ENCODE peak calls at places on chromosome 21, in four cellular contexts. U is substantia nigra; T is CD4-positive, CD25-positive, alpha-beta regulatory T cell; C is right atrium auricular region. G is an unnamed sample.

GRCh38 chr21:18477059-18477458 is 73.5 kb upstream of the TMPRSS15 start:
- DNase-seq in U (no peak), T (no peak), C (no peak), G (no peak)

GRCh38 chr21:18617291-18617690 is 213.7 kb upstream of the TMPRSS15 start:
- DNase-seq in U (no peak), T (no peak), C (no peak), G (no peak)

GRCh38 chr21:35072960-35073359 is 23.9 kb upstream of the RUNX1 start:
- DNase-seq in U (no peak), T (no peak), C (no peak), G (peak)

GRCh38 chr21:31201548-31201947 is 142.5 kb downstream of the TIAM1 start:
- DNase-seq in U (no peak), T (no peak), C (peak), G (no peak)

GRCh38 chr21:33587792-33588484 is 546 bp downstream of the DONSON start:
- DNase-seq in U (peak), T (no peak), C (no peak), G (peak)

GRCh38 chr21:16059981-16060380 is 330.2 kb downstream of the USP25 start:
- DNase-seq in U (no peak), T (no peak), C (no peak), G (no peak)

GRCh38 chr21:33201945-33202344 is 27.8 kb upstream of the IFNAR2 start:
- DNase-seq in U (no peak), T (no peak), C (no peak), G (no peak)

GRCh38 chr21:25350056-25350455 is 257.2 kb downstream of the MRPL39 start:
- DNase-seq in U (no peak), T (no peak), C (no peak), G (no peak)

GRCh38 chr21:43659136-43660000 is at the start of the genes HSF2BP and RRP1B:
- DNase-seq in U (peak), T (peak), C (peak), G (peak)

GRCh38 chr21:31136891-31137290 is 98.6 kb upstream of the KRTAP19-8 start:
- DNase-seq in U (peak), T (no peak), C (no peak), G (no peak)

GRCh38 chr21:32548978-32549377 is 36.3 kb downstream of the TCP10L start:
- DNase-seq in U (no peak), T (no peak), C (no peak), G (no peak)

GRCh38 chr21:36156815-36157670 is at the start of gene DOP1B:
- DNase-seq in U (no peak), T (no peak), C (no peak), G (no peak)

GRCh38 chr21:26941436-26941835 is 25.5 kb downstream of the ADAMTS5 start:
- DNase-seq in U (no peak), T (no peak), C (no peak), G (no peak)

GRCh38 chr21:32423320-32423719 is 10.8 kb downstream of the EVA1C start:
- DNase-seq in U (no peak), T (no peak), C (no peak), G (no peak)

GRCh38 chr21:36859744-36860501 is 106.5 kb downstream of the HLCS start:
- DNase-seq in U (no peak), T (peak), C (peak), G (peak)

GRCh38 chr21:10273196-10273595 is 248.2 kb upstream of the TPTE start:
- DNase-seq in U (no peak), T (no peak), C (no peak), G (no peak)

GRCh38 chr21:34995979-34996303 is 53.2 kb downstream of the RUNX1 start:
- DNase-seq in U (no peak), T (no peak), C (no peak), G (no peak)

GRCh38 chr21:36199021-36199420 is 42.4 kb downstream of the DOP1B start:
- DNase-seq in U (no peak), T (no peak), C (no peak), G (no peak)

GRCh38 chr21:43694437-43695079 is 24.4 kb upstream of the PDXK start:
- DNase-seq in U (no peak), T (no peak), C (no peak), G (no peak)

GRCh38 chr21:36508948-36509347 is 29.0 kb upstream of the CLDN14 start:
- DNase-seq in U (no peak), T (no peak), C (no peak), G (no peak)

GRCh38 chr21:15212214-15212613 is 147.4 kb upstream of the NRIP1 start:
- DNase-seq in U (no peak), T (no peak), C (no peak), G (no peak)

GRCh38 chr21:36104306-36105300 is 30.3 kb upstream of the CBR3 start:
- DNase-seq in U (peak), T (peak), C (no peak), G (peak)

GRCh38 chr21:34814529-34814951 is 145.7 kb downstream of the CLIC6 start:
- DNase-seq in U (no peak), T (no peak), C (no peak), G (no peak)

GRCh38 chr21:35326677-35327076 is 277.6 kb upstream of the RUNX1 start:
- DNase-seq in U (no peak), T (no peak), C (no peak), G (no peak)

GRCh38 chr21:16535100-16535418 is 805.3 kb downstream of the USP25 start:
- DNase-seq in U (peak), T (no peak), C (peak), G (peak)

GRCh38 chr21:14523234-14523633 is 22.9 kb downstream of the SAMSN1 start:
- DNase-seq in U (no peak), T (no peak), C (no peak), G (no peak)

GRCh38 chr21:36159356-36159921 is 2.8 kb downstream of the DOP1B start:
- DNase-seq in U (no peak), T (no peak), C (no peak), G (no peak)

GRCh38 chr21:14875704-14876364 is 189.0 kb downstream of the NRIP1 start:
- DNase-seq in U (no peak), T (no peak), C (no peak), G (no peak)

GRCh38 chr21:31720330-31720729 is 11.6 kb downstream of the SCAF4 start:
- DNase-seq in U (no peak), T (no peak), C (no peak), G (no peak)

GRCh38 chr21:15552914-15553491 is 176.8 kb upstream of the USP25 start:
- DNase-seq in U (no peak), T (peak), C (no peak), G (no peak)

GRCh38 chr21:36522174-36522810 is 42.4 kb upstream of the CLDN14 start:
- DNase-seq in U (no peak), T (no peak), C (no peak), G (no peak)

GRCh38 chr21:36818051-36818450 is 119.1 kb downstream of the SIM2 start:
- DNase-seq in U (no peak), T (no peak), C (peak), G (no peak)

GRCh38 chr21:15749868-15750174 is 20.0 kb downstream of the USP25 start:
- DNase-seq in U (no peak), T (no peak), C (no peak), G (no peak)

GRCh38 chr21:43916691-43917514 is 51.9 kb downstream of the AGPAT3 start:
- DNase-seq in U (no peak), T (peak), C (no peak), G (no peak)

GRCh38 chr21:39669976-39670671 is 57.4 kb downstream of the B3GALT5 start:
- DNase-seq in U (no peak), T (no peak), C (no peak), G (no peak)
- H3K27ac ChIP-seq in U (no peak), T (no peak), C (no peak), G (no peak)

GRCh38 chr21:45504516-45505415 is 37.5 kb downstream of the SLC19A1 start:
- DNase-seq in U (no peak), T (no peak), C (no peak), G (no peak)
- H3K27ac ChIP-seq in U (no peak), T (no peak), C (no peak), G (no peak)

GRCh38 chr21:37914211-37914900 is 1.9 kb downstream of the KCNJ6 start:
- DNase-seq in U (no peak), T (no peak), C (no peak), G (peak)

GRCh38 chr21:37915516-37915915 is 741 bp downstream of the KCNJ6 start:
- DNase-seq in U (no peak), T (no peak), C (no peak), G (no peak)

GRCh38 chr21:37917612-37918011 is 1.4 kb upstream of the KCNJ6 start:
- DNase-seq in U (no peak), T (no peak), C (no peak), G (no peak)

GRCh38 chr21:37915941-37916794 is at the start of gene KCNJ6:
- DNase-seq in U (peak), T (no peak), C (no peak), G (no peak)

GRCh38 chr21:37916795-37917142 is 512 bp upstream of the KCNJ6 start:
- DNase-seq in U (no peak), T (no peak), C (no peak), G (no peak)
- H3K27ac ChIP-seq in U (no peak), T (no peak), C (no peak), G (no peak)

GRCh38 chr21:41667136-41667535 is 99.7 kb downstream of the RIPK4 start:
- DNase-seq in U (no peak), T (no peak), C (no peak), G (no peak)
- H3K27ac ChIP-seq in U (no peak), T (no peak), C (no peak), G (no peak)

DNA sequence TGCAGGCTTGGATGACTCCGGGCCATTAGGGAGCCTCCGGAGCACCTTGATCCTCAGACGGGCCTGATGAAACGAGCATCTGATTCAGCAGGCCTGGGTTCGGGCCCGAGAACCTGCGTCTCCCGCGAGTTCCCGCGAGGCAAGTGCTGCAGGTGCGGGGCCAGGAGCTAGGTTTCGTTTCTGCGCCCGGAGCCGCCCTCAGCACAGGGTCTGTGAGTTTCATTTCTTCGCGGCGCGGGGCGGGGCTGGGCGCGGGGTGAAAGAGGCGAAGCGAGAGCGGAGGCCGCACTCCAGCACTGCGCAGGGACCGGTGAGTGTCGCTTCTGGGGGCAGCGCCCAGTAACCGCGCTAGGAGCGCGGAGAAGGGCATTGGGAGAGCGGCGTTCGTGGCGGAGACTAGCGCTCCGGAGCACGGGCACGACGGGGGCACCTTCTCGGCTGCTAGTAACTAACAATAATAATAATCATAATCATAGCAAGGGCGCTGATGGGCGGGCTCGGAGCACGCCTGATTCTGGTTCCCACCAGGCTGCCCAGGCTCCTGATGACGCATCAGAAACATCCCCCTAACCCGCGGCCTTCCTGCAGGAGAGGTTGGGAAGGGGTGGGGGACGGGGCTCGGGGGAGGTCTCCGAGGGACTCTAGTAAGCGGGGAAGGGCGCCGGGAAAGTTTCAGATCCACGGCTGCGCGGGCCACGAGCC is at the start of gene MX1:
- DNase-seq in U (no peak), T (peak), C (peak), G (peak)
- H3K27ac ChIP-seq in U (peak), T (peak), C (peak), G (peak)

GRCh38 chr21:42405064-42406059 is 1.7 kb downstream of the UBASH3A start:
- DNase-seq in U (no peak), T (no peak), C (no peak), G (no peak)
- H3K27ac ChIP-seq in U (no peak), T (peak), C (no peak), G (no peak)

DNA sequence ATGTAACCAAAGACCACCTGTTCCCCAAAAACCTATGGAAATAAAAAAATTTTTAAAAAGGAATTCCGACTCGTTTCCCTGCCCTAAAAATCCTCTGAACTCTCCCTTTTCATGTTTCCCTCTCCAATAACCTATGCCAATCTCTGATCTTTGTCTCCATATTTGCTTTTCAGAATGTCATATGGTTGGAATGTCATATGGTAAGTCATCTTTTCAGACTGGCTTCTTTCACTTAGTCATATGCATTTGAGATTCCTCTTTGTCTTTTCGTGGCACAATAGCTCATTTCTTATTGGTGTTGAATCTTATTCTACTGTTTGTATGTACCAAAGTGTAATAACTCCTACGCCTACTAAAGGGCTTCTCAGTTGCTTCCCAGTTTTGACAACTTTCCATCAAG is 117.5 kb downstream of the BACH1 start:
- DNase-seq in U (no peak), T (no peak), C (no peak), G (no peak)
- H3K27ac ChIP-seq in U (no peak), T (no peak), C (no peak), G (no peak)

GRCh38 chr21:45365186-45365607 is 39.8 kb upstream of the COL18A1 start:
- DNase-seq in U (no peak), T (no peak), C (no peak), G (no peak)
- H3K27ac ChIP-seq in U (no peak), T (no peak), C (peak), G (peak)